ENCODE peak calls at places on chromosomes 3 and 15, in nine cellular contexts. One of them, this sample, is unnamed.

GRCh38 chr15:34223904-34224596 is 766 bp upstream of the EMC4 start:
- DNase-seq in heart left ventricle: no peak
- DNase-seq in midbrain: no peak
- DNase-seq in H7: no peak
- DNase-seq in smooth muscle cell of the brain vasculature: no peak
- DNase-seq in right atrium auricular region: no peak
- DNase-seq in HFFc6: peak; percentile 13
- DNase-seq in activated T-helper 1 cell treated with Interleukin-2 at 50 U/mL for 16 hours: no peak
- DNase-seq in activated CD4-positive, alpha-beta T cell treated with anti-CD3 and anti-CD28 coated beads for 4 hours: no peak
- DNase-seq in this sample: no peak

GRCh38 chr15:40340038-40340739 is 550 bp downstream of the CCDC9B start:
- DNase-seq in midbrain: peak; percentile 74
- DNase-seq in HFFc6: peak; percentile 26
- DNase-seq in H7: peak; percentile 77
- DNase-seq in activated CD4-positive, alpha-beta T cell treated with anti-CD3 and anti-CD28 coated beads for 4 hours: no peak
- DNase-seq in activated T-helper 1 cell treated with Interleukin-2 at 50 U/mL for 16 hours: no peak
- DNase-seq in heart left ventricle: peak; percentile 94
- DNase-seq in right atrium auricular region: peak; percentile 77
- DNase-seq in smooth muscle cell of the brain vasculature: no peak
- DNase-seq in this sample: peak; percentile 92

GRCh38 chr15:58702233-58702632 is 47.3 kb downstream of the ADAM10 start:
- DNase-seq in midbrain: no peak
- DNase-seq in smooth muscle cell of the brain vasculature: no peak
- DNase-seq in activated CD4-positive, alpha-beta T cell treated with anti-CD3 and anti-CD28 coated beads for 4 hours: no peak
- DNase-seq in H7: no peak
- DNase-seq in heart left ventricle: no peak
- DNase-seq in HFFc6: no peak
- DNase-seq in activated T-helper 1 cell treated with Interleukin-2 at 50 U/mL for 16 hours: no peak
- DNase-seq in right atrium auricular region: no peak
- DNase-seq in this sample: no peak

GRCh38 chr15:90211440-90212168 is 10.5 kb downstream of the SEMA4B start:
- DNase-seq in activated T-helper 1 cell treated with Interleukin-2 at 50 U/mL for 16 hours: no peak
- DNase-seq in activated CD4-positive, alpha-beta T cell treated with anti-CD3 and anti-CD28 coated beads for 4 hours: no peak
- DNase-seq in right atrium auricular region: no peak
- DNase-seq in heart left ventricle: no peak
- DNase-seq in HFFc6: no peak
- DNase-seq in H7: peak; percentile 62
- DNase-seq in smooth muscle cell of the brain vasculature: no peak
- DNase-seq in midbrain: no peak
- DNase-seq in this sample: peak; percentile 49

GRCh38 chr3:33482126-33482525 is 41.9 kb upstream of the UBP1 start:
- DNase-seq in H7: no peak
- DNase-seq in activated CD4-positive, alpha-beta T cell treated with anti-CD3 and anti-CD28 coated beads for 4 hours: no peak
- DNase-seq in midbrain: no peak
- DNase-seq in right atrium auricular region: no peak
- DNase-seq in activated T-helper 1 cell treated with Interleukin-2 at 50 U/mL for 16 hours: no peak
- DNase-seq in smooth muscle cell of the brain vasculature: no peak
- DNase-seq in HFFc6: no peak
- DNase-seq in heart left ventricle: no peak
- DNase-seq in this sample: peak; percentile 47

GRCh38 chr3:30502742-30503073 is 103.7 kb upstream of the TGFBR2 start:
- DNase-seq in midbrain: no peak
- DNase-seq in smooth muscle cell of the brain vasculature: no peak
- DNase-seq in activated T-helper 1 cell treated with Interleukin-2 at 50 U/mL for 16 hours: no peak
- DNase-seq in right atrium auricular region: no peak
- DNase-seq in activated CD4-positive, alpha-beta T cell treated with anti-CD3 and anti-CD28 coated beads for 4 hours: no peak
- DNase-seq in HFFc6: peak; percentile 53
- DNase-seq in heart left ventricle: no peak
- DNase-seq in H7: no peak
- DNase-seq in this sample: peak; percentile 52

GRCh38 chr3:134885877-134886621 is 91.0 kb downstream of the EPHB1 start:
- DNase-seq in right atrium auricular region: no peak
- DNase-seq in heart left ventricle: no peak
- DNase-seq in midbrain: no peak
- DNase-seq in HFFc6: peak; percentile 53
- DNase-seq in smooth muscle cell of the brain vasculature: no peak
- DNase-seq in activated T-helper 1 cell treated with Interleukin-2 at 50 U/mL for 16 hours: no peak
- DNase-seq in H7: peak; percentile 49
- DNase-seq in activated CD4-positive, alpha-beta T cell treated with anti-CD3 and anti-CD28 coated beads for 4 hours: no peak
- DNase-seq in this sample: peak; percentile 36

GRCh38 chr3:173553635-173554280 is 156.2 kb downstream of the NLGN1 start:
- DNase-seq in right atrium auricular region: no peak
- DNase-seq in activated CD4-positive, alpha-beta T cell treated with anti-CD3 and anti-CD28 coated beads for 4 hours: no peak
- DNase-seq in smooth muscle cell of the brain vasculature: no peak
- DNase-seq in midbrain: peak; percentile 43
- DNase-seq in activated T-helper 1 cell treated with Interleukin-2 at 50 U/mL for 16 hours: no peak
- DNase-seq in HFFc6: peak; percentile 42
- DNase-seq in H7: peak; percentile 22
- DNase-seq in heart left ventricle: no peak
- DNase-seq in this sample: peak; percentile 65

GRCh38 chr3:193826126-193826795 is 233.3 kb downstream of the OPA1 start:
- DNase-seq in HFFc6: peak; percentile 53
- DNase-seq in H7: no peak
- DNase-seq in activated T-helper 1 cell treated with Interleukin-2 at 50 U/mL for 16 hours: no peak
- DNase-seq in activated CD4-positive, alpha-beta T cell treated with anti-CD3 and anti-CD28 coated beads for 4 hours: no peak
- DNase-seq in smooth muscle cell of the brain vasculature: no peak
- DNase-seq in right atrium auricular region: peak; percentile 62
- DNase-seq in heart left ventricle: peak; percentile 46
- DNase-seq in midbrain: no peak
- DNase-seq in this sample: peak; percentile 44

GRCh38 chr3:4228295-4228694 is 74.9 kb upstream of the SETMAR start:
- DNase-seq in smooth muscle cell of the brain vasculature: no peak
- DNase-seq in midbrain: no peak
- DNase-seq in right atrium auricular region: no peak
- DNase-seq in activated CD4-positive, alpha-beta T cell treated with anti-CD3 and anti-CD28 coated beads for 4 hours: no peak
- DNase-seq in H7: no peak
- DNase-seq in heart left ventricle: no peak
- DNase-seq in activated T-helper 1 cell treated with Interleukin-2 at 50 U/mL for 16 hours: no peak
- DNase-seq in HFFc6: no peak
- DNase-seq in this sample: no peak

GRCh38 chr3:42229942-42230688 is 35.9 kb downstream of the CCK start:
- DNase-seq in heart left ventricle: no peak
- DNase-seq in HFFc6: peak; percentile 65
- DNase-seq in smooth muscle cell of the brain vasculature: peak; percentile 26
- DNase-seq in right atrium auricular region: no peak
- DNase-seq in activated CD4-positive, alpha-beta T cell treated with anti-CD3 and anti-CD28 coated beads for 4 hours: no peak
- DNase-seq in activated T-helper 1 cell treated with Interleukin-2 at 50 U/mL for 16 hours: no peak
- DNase-seq in H7: peak; percentile 77
- DNase-seq in midbrain: peak; percentile 27
- DNase-seq in this sample: peak; percentile 67